ENCODE peak calls at places on chromosomes 16 and 17, in four cellular contexts. One of them, this sample, is unnamed.
A peak's percentile ranks its signal among the peaks of the same experiment; 100 is the strongest.

GRCh38 chr16:85105475-85105874 is 6.8 kb downstream of the CIBAR2 start:
- DNase-seq in IMR-90: no peak
- DNase-seq in H1: no peak
- DNase-seq in H9: no peak
- DNase-seq in this sample: no peak

GRCh38 chr16:83717308-83717707 is 90.5 kb upstream of the HSBP1 start:
- DNase-seq in IMR-90: no peak
- DNase-seq in H1: peak; percentile 59
- DNase-seq in H9: peak; percentile 63
- DNase-seq in this sample: peak; percentile 65

GRCh38 chr16:87431926-87432325 is 39.8 kb downstream of the MAP1LC3B start:
- DNase-seq in IMR-90: peak; percentile 94
- DNase-seq in H1: no peak
- DNase-seq in H9: no peak
- DNase-seq in this sample: no peak

GRCh38 chr16:4314532-4315184 is 1.2 kb upstream of the GLIS2 start:
- DNase-seq in IMR-90: peak; percentile 56
- DNase-seq in H1: peak; percentile 66
- DNase-seq in H9: peak; percentile 66
- DNase-seq in this sample: peak; percentile 77

GRCh38 chr17:2282297-2282873 is 21.2 kb downstream of the SMG6 start:
- DNase-seq in IMR-90: peak; percentile 91
- DNase-seq in H1: no peak
- DNase-seq in H9: peak; percentile 37
- DNase-seq in this sample: peak; percentile 81

GRCh38 chr17:44216173-44216572 is 3.3 kb downstream of the UBTF start:
- DNase-seq in IMR-90: no peak
- DNase-seq in H1: no peak
- DNase-seq in H9: no peak
- DNase-seq in this sample: no peak

GRCh38 chr16:50152386-50152806 is 710 bp upstream of the TENT4B start:
- DNase-seq in IMR-90: no peak
- DNase-seq in H1: peak; percentile 71
- DNase-seq in H9: no peak
- DNase-seq in this sample: no peak

GRCh38 chr17:29612404-29613370 is 10.0 kb downstream of the CORO6 start:
- DNase-seq in IMR-90: no peak
- DNase-seq in H1: no peak
- DNase-seq in H9: peak; percentile 55
- DNase-seq in this sample: no peak

GRCh38 chr17:14373587-14374259 is 72.8 kb downstream of the HS3ST3B1 start:
- DNase-seq in IMR-90: peak; percentile 75
- DNase-seq in H1: no peak
- DNase-seq in H9: no peak
- DNase-seq in this sample: peak; percentile 35

GRCh38 chr16:66900721-66901441 is 17.8 kb downstream of the CDH16 start:
- DNase-seq in IMR-90: no peak
- DNase-seq in H1: no peak
- DNase-seq in H9: no peak
- DNase-seq in this sample: no peak

GRCh38 chr17:55668581-55668980 is 54.1 kb downstream of the TMEM100 start:
- DNase-seq in IMR-90: no peak
- DNase-seq in H1: no peak
- DNase-seq in H9: no peak
- DNase-seq in this sample: peak; percentile 22

GRCh38 chr17:61128671-61129115 is 270.9 kb upstream of the TBX2 start:
- DNase-seq in IMR-90: peak; percentile 52
- DNase-seq in H1: no peak
- DNase-seq in H9: no peak
- DNase-seq in this sample: no peak

GRCh38 chr16:88083582-88083981 is 132.3 kb downstream of the BANP start:
- DNase-seq in IMR-90: peak; percentile 9
- DNase-seq in H1: no peak
- DNase-seq in H9: no peak
- DNase-seq in this sample: no peak

GRCh38 chr17:21285164-21286065 is 904 bp downstream of the MAP2K3 start:
- DNase-seq in IMR-90: peak; percentile 51
- DNase-seq in H1: no peak
- DNase-seq in H9: no peak
- DNase-seq in this sample: no peak

GRCh38 chr16:15856901-15857778 is at the start of gene MYH11:
- DNase-seq in IMR-90: no peak
- DNase-seq in H1: peak; percentile 72
- DNase-seq in H9: peak; percentile 73
- DNase-seq in this sample: peak; percentile 53

GRCh38 chr16:4089251-4089810 is 26.9 kb downstream of the ADCY9 start:
- DNase-seq in IMR-90: peak; percentile 16
- DNase-seq in H1: no peak
- DNase-seq in H9: no peak
- DNase-seq in this sample: no peak

GRCh38 chr17:50318551-50319310 is 27.2 kb upstream of the XYLT2 start:
- DNase-seq in IMR-90: peak; percentile 19
- DNase-seq in H1: no peak
- DNase-seq in H9: no peak
- DNase-seq in this sample: no peak

GRCh38 chr17:43917348-43918025 is 10.2 kb upstream of the MPP2 start:
- DNase-seq in IMR-90: peak; percentile 10
- DNase-seq in H1: peak; percentile 84
- DNase-seq in H9: peak; percentile 87
- DNase-seq in this sample: peak; percentile 77

GRCh38 chr17:223723-224471 is 42.4 kb upstream of the DOC2B start:
- DNase-seq in IMR-90: no peak
- DNase-seq in H1: no peak
- DNase-seq in H9: no peak
- DNase-seq in this sample: no peak

GRCh38 chr17:52298881-52299280 is 140.4 kb upstream of the CA10 start:
- DNase-seq in IMR-90: no peak
- DNase-seq in H1: no peak
- DNase-seq in H9: no peak
- DNase-seq in this sample: no peak

GRCh38 chr16:58088116-58088515 is 41.1 kb downstream of the CFAP20 start:
- DNase-seq in IMR-90: no peak
- DNase-seq in H1: no peak
- DNase-seq in H9: no peak
- DNase-seq in this sample: no peak

GRCh38 chr17:72466199-72466598 is 345.4 kb downstream of the SOX9 start:
- DNase-seq in IMR-90: peak; percentile 88
- DNase-seq in H1: no peak
- DNase-seq in H9: no peak
- DNase-seq in this sample: no peak

GRCh38 chr17:17493249-17493985 is 2.8 kb downstream of the RASD1 start:
- DNase-seq in IMR-90: no peak
- DNase-seq in H1: peak; percentile 54
- DNase-seq in H9: peak; percentile 62
- DNase-seq in this sample: peak; percentile 22

GRCh38 chr17:79036609-79037008 is 12.6 kb downstream of the C1QTNF1 start:
- DNase-seq in IMR-90: peak; percentile 94
- DNase-seq in H1: no peak
- DNase-seq in H9: no peak
- DNase-seq in this sample: no peak

GRCh38 chr16:75075688-75076268 is 40.8 kb downstream of the LDHD start:
- DNase-seq in IMR-90: no peak
- DNase-seq in H1: no peak
- DNase-seq in H9: no peak
- DNase-seq in this sample: no peak

GRCh38 chr16:87453326-87453725 is 39.5 kb downstream of the ZCCHC14 start:
- DNase-seq in IMR-90: no peak
- DNase-seq in H1: no peak
- DNase-seq in H9: no peak
- DNase-seq in this sample: no peak

GRCh38 chr16:68519225-68519745 is 19.8 kb upstream of the ZFP90 start:
- DNase-seq in IMR-90: no peak
- DNase-seq in H1: no peak
- DNase-seq in H9: no peak
- DNase-seq in this sample: no peak

GRCh38 chr16:67842509-67843342 is 606 bp downstream of the THAP11 start:
- DNase-seq in IMR-90: peak; percentile 46
- DNase-seq in H1: peak; percentile 73
- DNase-seq in H9: peak; percentile 68
- DNase-seq in this sample: peak; percentile 84

GRCh38 chr17:32276217-32276616 is 10.6 kb downstream of the RHBDL3 start:
- DNase-seq in IMR-90: no peak
- DNase-seq in H1: no peak
- DNase-seq in H9: no peak
- DNase-seq in this sample: no peak

GRCh38 chr16:56477096-56477878 is 25.9 kb downstream of the OGFOD1 start:
- DNase-seq in IMR-90: peak; percentile 93
- DNase-seq in H1: no peak
- DNase-seq in H9: no peak
- DNase-seq in this sample: peak; percentile 50

GRCh38 chr17:19248923-19249574 is 11.9 kb downstream of the EPN2 start:
- DNase-seq in IMR-90: peak; percentile 94
- DNase-seq in H1: no peak
- DNase-seq in H9: no peak
- DNase-seq in this sample: no peak

GRCh38 chr17:15397605-15398004 is 56.2 kb upstream of the TEKT3 start:
- DNase-seq in IMR-90: no peak
- DNase-seq in H1: no peak
- DNase-seq in H9: no peak
- DNase-seq in this sample: no peak

GRCh38 chr17:12422632-12423031 is 243.1 kb upstream of the MYOCD start:
- DNase-seq in IMR-90: no peak
- DNase-seq in H1: no peak
- DNase-seq in H9: no peak
- DNase-seq in this sample: no peak

GRCh38 chr17:42402121-42402516 is 13.9 kb upstream of the STAT3 start:
- DNase-seq in IMR-90: peak; percentile 57
- DNase-seq in H1: no peak
- DNase-seq in H9: no peak
- DNase-seq in this sample: no peak

GRCh38 chr16:88746511-88746910 is 38.5 kb downstream of the PIEZO1 start:
- DNase-seq in IMR-90: no peak
- DNase-seq in H1: no peak
- DNase-seq in H9: no peak
- DNase-seq in this sample: no peak

GRCh38 chr17:63601439-63602371 is 1.0 kb downstream of the TACO1 start:
- DNase-seq in IMR-90: peak; percentile 32
- DNase-seq in H1: no peak
- DNase-seq in H9: no peak
- DNase-seq in this sample: peak; percentile 40

GRCh38 chr17:57916925-57917858 is 38.0 kb downstream of the CUEDC1 start:
- DNase-seq in IMR-90: no peak
- DNase-seq in H1: no peak
- DNase-seq in H9: no peak
- DNase-seq in this sample: peak; percentile 54

GRCh38 chr16:90015586-90016338 is 3.5 kb downstream of the DBNDD1 start:
- DNase-seq in IMR-90: no peak
- DNase-seq in H1: no peak
- DNase-seq in H9: no peak
- DNase-seq in this sample: peak; percentile 38
- H4K5ac ChIP-seq in IMR-90: no peak overlapping the region
- H4K5ac ChIP-seq in H1: no peak overlapping the region
- H4K5ac ChIP-seq in H9: no peak overlapping the region
- H4K5ac ChIP-seq in this sample: no peak overlapping the region

DNA sequence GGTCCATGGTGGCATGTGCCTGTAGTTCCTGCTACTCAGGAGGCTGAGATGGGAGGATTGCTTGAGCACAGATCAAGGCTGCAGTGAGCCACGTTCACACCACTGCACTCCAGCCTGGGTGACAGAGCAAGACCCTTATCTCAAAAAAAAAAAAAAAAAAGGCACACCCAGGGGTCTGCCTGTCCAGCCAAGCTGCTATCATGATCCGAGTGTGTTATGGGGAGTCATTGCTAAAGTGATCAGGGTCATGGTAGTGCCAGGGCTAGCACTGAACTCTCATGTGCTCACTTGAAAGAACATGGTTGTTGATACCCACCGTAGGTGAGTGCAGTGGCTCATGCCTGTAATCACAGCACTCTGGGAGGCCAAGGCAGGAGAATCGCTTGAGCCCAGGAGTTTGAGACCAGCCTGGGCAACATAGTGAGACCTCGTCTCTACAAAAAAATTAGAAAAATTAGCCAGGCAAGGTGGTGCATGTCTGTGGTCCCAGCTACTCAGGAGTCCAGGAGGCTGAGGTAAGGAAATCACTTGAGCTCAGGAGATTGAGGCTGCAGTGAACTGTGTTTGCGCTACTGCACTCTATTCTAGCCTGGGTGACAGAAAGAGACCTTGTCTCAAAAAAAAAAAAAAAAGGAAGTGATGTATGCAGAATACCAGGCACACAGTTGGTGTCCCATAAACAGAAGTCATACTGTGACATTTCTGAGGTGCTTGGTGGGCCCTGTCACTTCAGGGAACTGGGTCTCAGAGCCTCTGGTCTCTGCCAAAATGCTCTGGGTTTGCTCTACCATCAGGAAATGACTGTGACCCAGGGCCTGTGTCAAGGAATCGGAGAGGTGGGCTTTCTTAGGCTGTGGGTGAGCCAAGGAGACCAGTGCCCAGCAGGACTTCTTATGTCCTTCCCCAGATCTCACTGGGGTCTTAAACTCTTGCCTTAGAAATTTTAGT is 2.2 kb downstream of the PRM1 start:
- DNase-seq in IMR-90: no peak
- DNase-seq in H1: no peak
- DNase-seq in H9: no peak
- DNase-seq in this sample: no peak
- H4K5ac ChIP-seq in IMR-90: no peak overlapping the region
- H4K5ac ChIP-seq in H1: no peak overlapping the region
- H4K5ac ChIP-seq in H9: no peak overlapping the region
- H4K5ac ChIP-seq in this sample: no peak overlapping the region

GRCh38 chr17:1229354-1229890 is 40.8 kb upstream of the BHLHA9 start:
- DNase-seq in IMR-90: no peak
- DNase-seq in H1: peak; percentile 66
- DNase-seq in H9: peak; percentile 60
- DNase-seq in this sample: no peak

GRCh38 chr17:1232786-1233185 is 37.5 kb upstream of the BHLHA9 start:
- DNase-seq in IMR-90: peak; percentile 82
- DNase-seq in H1: no peak
- DNase-seq in H9: no peak
- DNase-seq in this sample: no peak

GRCh38 chr17:1229891-1230571 is 40.2 kb upstream of the BHLHA9 start:
- DNase-seq in IMR-90: no peak
- DNase-seq in H1: no peak
- DNase-seq in H9: no peak
- DNase-seq in this sample: no peak

GRCh38 chr17:1232331-1232730 is 37.9 kb upstream of the BHLHA9 start:
- DNase-seq in IMR-90: no peak
- DNase-seq in H1: no peak
- DNase-seq in H9: no peak
- DNase-seq in this sample: no peak

DNA sequence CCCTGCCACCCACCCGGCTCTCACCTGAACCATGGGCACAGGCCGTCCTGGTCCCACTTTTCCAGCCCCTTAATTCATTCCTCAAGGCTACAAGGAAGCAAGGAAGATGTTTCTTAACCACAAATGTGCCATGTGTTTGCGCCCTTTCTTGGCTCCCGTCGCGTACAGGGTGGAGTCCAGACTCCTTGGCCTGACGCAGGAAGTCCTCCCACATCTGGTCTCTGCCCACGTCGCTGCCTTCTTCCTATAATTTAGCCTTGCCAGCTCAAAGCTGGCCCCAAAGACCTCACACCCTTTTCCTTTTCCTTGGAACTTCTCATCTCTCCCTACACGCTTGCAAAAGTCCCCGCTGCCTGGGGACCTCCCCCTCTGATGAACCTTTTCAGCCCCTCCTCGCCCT is 38.8 kb upstream of the BHLHA9 start:
- DNase-seq in IMR-90: no peak
- DNase-seq in H1: no peak
- DNase-seq in H9: no peak
- DNase-seq in this sample: no peak
- H4K5ac ChIP-seq in IMR-90: no peak overlapping the region
- H4K5ac ChIP-seq in H1: no peak overlapping the region
- H4K5ac ChIP-seq in H9: no peak overlapping the region
- H4K5ac ChIP-seq in this sample: no peak overlapping the region

GRCh38 chr17:45839442-45839841 is 5.2 kb upstream of the SPPL2C start:
- DNase-seq in IMR-90: no peak
- DNase-seq in H1: no peak
- DNase-seq in H9: no peak
- DNase-seq in this sample: no peak
- H4K5ac ChIP-seq in IMR-90: no peak overlapping the region
- H4K5ac ChIP-seq in H1: no peak overlapping the region
- H4K5ac ChIP-seq in H9: no peak overlapping the region
- H4K5ac ChIP-seq in this sample: no peak overlapping the region